ENCODE peak calls at places on chromosomes 1 and 21, in seven cellular contexts. M, D, F, X, P, E and Y are unnamed samples.

GRCh38 chr1:1332031-1332755 is 1.1 kb downstream of the TAS1R3 start:
- DNase-seq in M (no peak), D (no peak), F (no peak), X (no peak), P (no peak), E (no peak), Y (no peak)

GRCh38 chr1:16038620-16038912 is 5.0 kb upstream of the CLCNKB start:
- DNase-seq in M (no peak), D (no peak), F (no peak), X (no peak), P (no peak), E (no peak), Y (no peak)

GRCh38 chr1:160217466-160218165 is 12.4 kb downstream of the PEA15 start:
- DNase-seq in M (no peak), D (peak; percentile 49), F (no peak), X (no peak), P (no peak), E (no peak), Y (no peak)

GRCh38 chr1:194807530-194808220 is 1621.3 kb upstream of the B3GALT2 start:
- DNase-seq in M (no peak), D (no peak), F (no peak), X (no peak), P (no peak), E (no peak), Y (no peak)

GRCh38 chr1:200731654-200732332 is 6.9 kb upstream of the CAMSAP2 start:
- DNase-seq in M (no peak), D (no peak), F (no peak), X (no peak), P (no peak), E (no peak), Y (peak; percentile 28)

GRCh38 chr1:70221241-70222077 is at the start of gene SRSF11:
- DNase-seq in M (peak; percentile 91), D (peak; percentile 97), F (peak; percentile 82), X (peak; percentile 61), P (peak; percentile 99), E (peak; percentile 79), Y (peak; percentile 95)

GRCh38 chr1:113684153-113684541 is 75.1 kb downstream of the PHTF1 start:
- DNase-seq in M (no peak), D (no peak), F (no peak), X (no peak), P (no peak), E (no peak), Y (no peak)

GRCh38 chr1:187624812-187625542 is 796.2 kb downstream of the PLA2G4A start:
- DNase-seq in M (no peak), D (no peak), F (peak; percentile 27), X (no peak), P (no peak), E (no peak), Y (no peak)

GRCh38 chr21:15064576-15065380 is at the start of gene NRIP1:
- DNase-seq in M (peak; percentile 82), D (peak; percentile 92), F (no peak), X (peak; percentile 56), P (peak; percentile 72), E (peak; percentile 62), Y (no peak)

GRCh38 chr1:228930479-228930957 is 195.2 kb downstream of the RHOU start:
- DNase-seq in M (no peak), D (peak; percentile 37), F (no peak), X (no peak), P (no peak), E (no peak), Y (no peak)

GRCh38 chr1:117656202-117656641 is 50.4 kb downstream of the TENT5C start:
- DNase-seq in M (peak; percentile 93), D (peak; percentile 48), F (no peak), X (no peak), P (peak; percentile 35), E (no peak), Y (no peak)

GRCh38 chr1:94796269-94796668 is 23.9 kb upstream of the SLC44A3 start:
- DNase-seq in M (no peak), D (no peak), F (no peak), X (no peak), P (no peak), E (no peak), Y (no peak)

GRCh38 chr21:14603202-14603601 is 57.1 kb upstream of the SAMSN1 start:
- DNase-seq in M (no peak), D (no peak), F (no peak), X (no peak), P (no peak), E (no peak), Y (no peak)

GRCh38 chr1:77954521-77954920 is 24.4 kb downstream of the FUBP1 start:
- DNase-seq in M (no peak), D (no peak), F (no peak), X (no peak), P (no peak), E (no peak), Y (no peak)

GRCh38 chr1:22350171-22350961 is 101.3 kb upstream of the ZBTB40 start:
- DNase-seq in M (no peak), D (no peak), F (no peak), X (no peak), P (no peak), E (no peak), Y (no peak)

GRCh38 chr1:55214214-55214902 is 806 bp downstream of the USP24 start:
- DNase-seq in M (peak; percentile 22), D (peak; percentile 39), F (no peak), X (no peak), P (peak; percentile 24), E (peak; percentile 19), Y (peak; percentile 66)

GRCh38 chr1:61442456-61443013 is 282.4 kb downstream of the TM2D1 start:
- DNase-seq in M (no peak), D (no peak), F (no peak), X (no peak), P (no peak), E (no peak), Y (no peak)

GRCh38 chr1:169236880-169237279 is 130.4 kb downstream of the ATP1B1 start:
- DNase-seq in M (no peak), D (no peak), F (no peak), X (no peak), P (no peak), E (no peak), Y (no peak)